ENCODE peak calls at places on chromosomes 1 and 21, in seven cellular contexts. N is HL-60, E is transverse colon, U is spleen, I is upper lobe of left lung, G is breast epithelium, B is suprapubic skin. H is an unnamed sample.

GRCh38 chr1:238457610-238458009 is 566.9 kb upstream of the ZP4 start:
- DNase-seq in N (no peak), E (no peak), U (no peak), I (no peak), G (no peak), B (no peak), H (no peak)

GRCh38 chr21:42662430-42663199 is 9.2 kb downstream of the PDE9A start:
- DNase-seq in N (no peak), E (no peak), U (no peak), I (no peak), G (no peak), B (no peak), H (no peak)

GRCh38 chr1:106456832-106457231 is 599.6 kb upstream of the PRMT6 start:
- DNase-seq in N (no peak), E (no peak), U (no peak), I (no peak), G (no peak), B (no peak), H (no peak)

GRCh38 chr1:162376754-162377153 is at the start of gene SPATA46:
- DNase-seq in N (no peak), E (no peak), U (no peak), I (no peak), G (no peak), B (no peak), H (no peak)

GRCh38 chr1:171966426-171967220 is 125.3 kb downstream of the DNM3 start:
- DNase-seq in N (no peak), E (no peak), U (no peak), I (no peak), G (no peak), B (no peak), H (peak; percentile 80)

GRCh38 chr1:50701706-50702317 is 258.3 kb downstream of the FAF1 start:
- DNase-seq in N (no peak), E (no peak), U (no peak), I (no peak), G (no peak), B (no peak), H (no peak)

GRCh38 chr21:41891132-41891531 is 12.0 kb upstream of the PRDM15 start:
- DNase-seq in N (no peak), E (no peak), U (peak; percentile 41), I (no peak), G (no peak), B (no peak), H (no peak)

GRCh38 chr21:26366781-26367180 is 196.2 kb upstream of the APP start:
- DNase-seq in N (no peak), E (no peak), U (no peak), I (no peak), G (no peak), B (no peak), H (no peak)

GRCh38 chr1:12728391-12728790 is 12.5 kb downstream of the AADACL3 start:
- DNase-seq in N (no peak), E (no peak), U (no peak), I (no peak), G (no peak), B (no peak), H (no peak)

GRCh38 chr21:34891610-34891943 is 157.5 kb downstream of the RUNX1 start:
- DNase-seq in N (no peak), E (no peak), U (no peak), I (no peak), G (no peak), B (no peak), H (no peak)

GRCh38 chr1:113978863-113979702 is at the start of gene OLFML3:
- DNase-seq in N (peak; percentile 72), E (peak; percentile 85), U (no peak), I (peak; percentile 86), G (peak; percentile 65), B (peak; percentile 87), H (peak; percentile 98)

GRCh38 chr1:38728176-38728908 is 131.2 kb downstream of the RRAGC start:
- DNase-seq in N (no peak), E (peak; percentile 14), U (no peak), I (no peak), G (no peak), B (no peak), H (peak; percentile 20)

GRCh38 chr1:214451591-214451990 is 99.8 kb downstream of the PTPN14 start:
- DNase-seq in N (no peak), E (no peak), U (no peak), I (no peak), G (no peak), B (no peak), H (no peak)

GRCh38 chr1:9798236-9799130 is 25.3 kb downstream of the CLSTN1 start:
- DNase-seq in N (no peak), E (no peak), U (no peak), I (no peak), G (peak; percentile 30), B (no peak), H (no peak)

GRCh38 chr1:203342192-203342940 is 8.6 kb downstream of the FMOD start:
- DNase-seq in N (no peak), E (peak; percentile 77), U (no peak), I (peak; percentile 56), G (no peak), B (no peak), H (peak; percentile 93)

GRCh38 chr1:47224676-47225399 is 7.2 kb downstream of the TAL1 start:
- DNase-seq in N (no peak), E (no peak), U (no peak), I (no peak), G (no peak), B (no peak), H (peak; percentile 39)

DNA sequence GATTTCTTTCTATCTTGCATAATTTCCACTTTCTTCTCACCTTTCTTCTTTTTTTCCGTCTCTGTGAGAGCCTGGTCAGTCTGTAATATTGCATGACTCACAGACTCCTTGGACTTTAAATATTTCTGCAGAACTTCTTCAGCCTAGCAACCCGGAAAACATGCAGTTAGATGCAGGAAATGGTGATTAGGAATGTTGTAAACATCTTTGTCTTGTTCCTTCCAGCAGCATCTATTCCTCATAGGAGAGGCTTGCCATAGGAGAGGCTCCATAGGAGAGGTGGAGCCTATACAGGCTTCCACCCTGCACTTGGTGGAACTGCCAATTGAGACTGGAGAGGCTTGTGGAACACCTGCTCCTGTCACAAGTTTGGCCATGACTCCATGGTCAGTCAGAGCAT is 10.0 kb downstream of the GBP5 start:
- DNase-seq in N (no peak), E (no peak), U (no peak), I (no peak), G (no peak), B (no peak), H (no peak)
- H3K4me3 ChIP-seq in N (no peak overlapping the region), E (no peak overlapping the region), U (no peak overlapping the region), I (peak overlapping the region; percentile 32), G (no peak overlapping the region), B (peak overlapping the region; percentile 8), H (no peak overlapping the region)

GRCh38 chr1:228151170-228151513 is 1.4 kb downstream of the GJC2 start:
- DNase-seq in N (no peak), E (peak; percentile 7), U (no peak), I (no peak), G (no peak), B (no peak), H (no peak)

GRCh38 chr1:228149341-228150020 is at the start of gene GJC2:
- DNase-seq in N (no peak), E (peak; percentile 44), U (no peak), I (no peak), G (no peak), B (peak; percentile 75), H (peak; percentile 41)

GRCh38 chr1:228151526-228151925 is 1.8 kb downstream of the GJC2 start:
- DNase-seq in N (no peak), E (peak; percentile 5), U (no peak), I (no peak), G (no peak), B (peak; percentile 66), H (no peak)

GRCh38 chr1:228150021-228150457 is 309 bp downstream of the GJC2 start:
- DNase-seq in N (no peak), E (no peak), U (no peak), I (no peak), G (no peak), B (no peak), H (no peak)

GRCh38 chr1:228150458-228151169 is 884 bp downstream of the GJC2 start:
- DNase-seq in N (no peak), E (peak; percentile 57), U (no peak), I (no peak), G (no peak), B (peak; percentile 81), H (no peak)
- TF ChIP-seq POLR2AphosphoS5 in N (no peak), E (peak; percentile 34), U (no peak), I (no peak), G (no peak), B (no peak), H (no peak)

DNA sequence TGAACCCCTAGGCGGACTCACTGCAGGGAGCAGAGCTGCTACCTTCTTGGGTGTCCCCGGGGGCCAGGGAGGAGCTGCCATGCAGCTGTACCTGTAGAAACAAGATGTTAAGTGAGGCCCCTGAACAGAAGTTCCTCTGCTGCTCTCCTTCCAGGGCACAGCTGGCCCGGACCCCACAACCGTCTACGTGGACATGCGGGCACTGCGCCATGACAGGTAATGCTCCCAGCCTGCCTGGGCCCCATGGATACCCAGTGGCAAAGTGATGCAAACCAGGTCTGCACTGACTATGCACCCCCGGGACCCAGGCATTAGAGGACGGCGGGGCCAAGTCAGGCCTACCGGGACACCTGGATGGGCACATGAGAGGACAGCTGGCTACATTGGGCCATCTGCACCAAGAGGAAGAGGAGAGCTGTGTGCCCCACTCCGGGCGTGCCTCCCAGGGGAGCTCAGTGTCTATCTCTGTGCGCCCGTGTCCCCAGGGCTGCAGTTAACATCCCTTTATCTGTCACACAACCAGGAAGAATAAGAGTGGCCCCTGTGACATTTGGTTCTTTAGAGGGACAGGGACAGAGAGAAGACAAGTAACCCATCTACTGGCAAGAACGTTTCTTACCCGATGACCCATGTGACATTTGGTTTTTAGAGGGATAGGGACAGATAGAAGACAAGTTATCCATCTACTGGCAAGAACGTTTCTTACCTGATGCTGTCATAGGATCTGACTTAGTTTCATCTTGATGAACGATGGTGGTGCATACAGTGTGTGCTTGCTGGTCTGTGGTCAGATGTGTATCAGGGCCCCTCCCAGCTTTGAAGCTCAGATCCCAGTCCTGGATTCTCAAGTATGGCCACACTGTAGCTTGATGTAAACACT is 44.1 kb downstream of the S100B start:
- DNase-seq in N (no peak), E (no peak), U (no peak), I (no peak), G (no peak), B (no peak), H (no peak)
- H3K4me3 ChIP-seq in N (no peak overlapping the region), E (no peak overlapping the region), U (no peak overlapping the region), I (no peak overlapping the region), G (no peak overlapping the region), B (no peak overlapping the region), H (no peak overlapping the region)

GRCh38 chr1:228725178-228725577 is 10.1 kb upstream of the RHOU start:
- DNase-seq in N (no peak), E (no peak), U (no peak), I (no peak), G (no peak), B (no peak), H (no peak)

GRCh38 chr1:228732426-228732825 is 2.9 kb upstream of the RHOU start:
- DNase-seq in N (no peak), E (no peak), U (no peak), I (no peak), G (no peak), B (no peak), H (no peak)

GRCh38 chr1:228723287-228723686 is 12.0 kb upstream of the RHOU start:
- DNase-seq in N (no peak), E (no peak), U (no peak), I (no peak), G (no peak), B (no peak), H (peak; percentile 60)

GRCh38 chr1:228723921-228724320 is 11.4 kb upstream of the RHOU start:
- DNase-seq in N (no peak), E (no peak), U (no peak), I (no peak), G (no peak), B (no peak), H (no peak)

GRCh38 chr1:228727682-228728171 is 7.6 kb upstream of the RHOU start:
- DNase-seq in N (no peak), E (no peak), U (no peak), I (no peak), G (no peak), B (no peak), H (no peak)
- TF ChIP-seq POLR2AphosphoS5 in N (no peak), E (no peak), U (no peak), I (no peak), G (no peak), B (no peak), H (no peak)

H was measured in GM23338.